ENCODE peak calls at places on chromosomes 4 and X, in five cellular contexts. V is neural crest cell, Q is foreskin fibroblast, E is AG04450, D is hepatocyte. X is an unnamed sample.

GRCh38 chr4:54228064-54228527 is 997 bp upstream of the PDGFRA start:
- DNase-seq in Q (peak), E (peak), V (peak), D (peak), X (no peak)

GRCh38 chr4:1002631-1003251 is 8.7 kb upstream of the FGFRL1 start:
- DNase-seq in V (no peak), E (no peak), D (no peak), Q (no peak), X (no peak)

GRCh38 chr4:184263910-184264732 is 46.4 kb upstream of the ENPP6 start:
- DNase-seq in V (peak), Q (peak), E (peak), D (peak), X (peak)

GRCh38 chr4:5751073-5751917 is 40.3 kb downstream of the EVC start:
- DNase-seq in D (peak), V (no peak), E (peak), Q (peak), X (no peak)

GRCh38 chr4:74555231-74555630 is 110.3 kb downstream of the AREG start:
- DNase-seq in D (no peak), E (peak), V (no peak), Q (no peak), X (no peak)

GRCh38 chrX:68832101-68832416 is 3.2 kb downstream of the EFNB1 start:
- DNase-seq in E (peak), Q (peak), V (no peak), D (peak), X (peak)

GRCh38 chrX:39309721-39310152 is 508.5 kb downstream of the MID1IP1 start:
- DNase-seq in E (no peak), D (peak), Q (no peak), V (no peak), X (no peak)

GRCh38 chr4:109752545-109752944 is 22.7 kb upstream of the PLA2G12A start:
- DNase-seq in D (no peak), V (no peak), Q (no peak), E (no peak), X (no peak)

GRCh38 chr4:124947622-124948265 is 235.2 kb upstream of the ANKRD50 start:
- DNase-seq in E (no peak), D (no peak), V (no peak), Q (no peak), X (no peak)

GRCh38 chr4:145709843-145710242 is 29.9 kb downstream of the C4orf51 start:
- DNase-seq in E (peak), V (no peak), Q (peak), D (no peak), X (peak)

GRCh38 chr4:535924-536281 is 36.9 kb downstream of the PIGG start:
- DNase-seq in V (no peak), D (no peak), E (no peak), Q (no peak), X (no peak)

GRCh38 chr4:2261110-2261852 is 628 bp downstream of the MXD4 start:
- DNase-seq in E (no peak), D (peak), Q (peak), V (peak), X (peak)

GRCh38 chrX:29687687-29688086 is 527.7 kb upstream of the MAGEB2 start:
- DNase-seq in Q (peak), E (no peak), V (no peak), D (peak), X (no peak)
- TF ChIP-seq CTCF in Q (no peak), E (peak), V (no peak), D (peak), X (no peak)

GRCh38 chrX:133215747-133216146 is 2.4 kb downstream of the TFDP3 start:
- DNase-seq in E (no peak), V (peak), Q (no peak), D (peak), X (no peak)
- TF ChIP-seq CTCF in E (no peak), V (peak), Q (no peak), D (peak), X (peak)

GRCh38 chr4:126396703-126397102 is 1081.9 kb downstream of the FAT4 start:
- DNase-seq in V (no peak), D (no peak), E (no peak), Q (no peak), X (no peak)
- TF ChIP-seq CTCF in V (no peak), D (no peak), E (no peak), Q (no peak), X (no peak)

GRCh38 chrX:6574762-6575161 is 39.8 kb upstream of the VCX3A start:
- DNase-seq in E (no peak), V (no peak), Q (no peak), D (no peak), X (no peak)
- TF ChIP-seq CTCF in E (no peak), V (peak), Q (no peak), D (no peak), X (peak)

DNA sequence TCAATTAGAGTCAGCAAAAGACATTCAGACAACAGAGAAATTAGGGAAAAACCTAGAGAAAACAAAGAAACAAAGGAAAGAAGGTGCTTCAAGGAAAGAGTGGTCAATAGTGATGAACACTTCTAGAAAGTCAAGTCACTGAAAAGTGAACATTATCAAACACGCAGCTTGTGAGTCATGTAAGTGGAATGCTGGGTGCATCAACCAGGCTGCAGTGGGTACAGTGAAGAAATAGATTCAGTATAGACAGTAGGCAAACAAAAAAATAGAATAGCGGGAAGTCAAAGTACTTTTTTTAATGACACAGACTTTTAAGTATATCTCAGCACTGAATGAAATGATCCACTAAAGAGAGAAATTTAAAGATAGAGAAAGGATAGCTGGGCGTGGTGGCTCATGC is 245.8 kb downstream of the ARHGAP24 start:
- DNase-seq in E (no peak), V (no peak), D (peak), Q (peak), X (no peak)
- TF ChIP-seq CTCF in E (no peak), V (no peak), D (no peak), Q (no peak), X (no peak)

GRCh38 chrX:155218777-155219176 is 2.5 kb downstream of the VBP1 start:
- DNase-seq in V (no peak), D (no peak), E (no peak), Q (no peak), X (no peak)

GRCh38 chrX:155216940-155217450 is 735 bp downstream of the VBP1 start:
- DNase-seq in E (no peak), D (peak), V (no peak), Q (no peak), X (no peak)

GRCh38 chrX:155213731-155214130 is 2.5 kb upstream of the VBP1 start:
- DNase-seq in E (no peak), V (no peak), Q (no peak), D (no peak), X (no peak)

GRCh38 chrX:155215443-155216178 is 649 bp upstream of the VBP1 start:
- DNase-seq in V (no peak), D (no peak), Q (no peak), E (no peak), X (no peak)

GRCh38 chrX:155216179-155216939 is at the start of gene VBP1:
- DNase-seq in D (peak), E (peak), Q (peak), V (peak), X (peak)
- TF ChIP-seq CTCF in D (peak), E (peak), Q (peak), V (peak), X (peak)

X was measured in GM06990.